ENCODE peak calls at places on chromosomes 6 and 20, in eight cellular contexts. I is left cardiac atrium; D is cardiac fibroblast; K is CD8-positive, alpha-beta memory T cell; L is ACHN; W is iPS-NIHi11; Z is AG08396; P is cardiac muscle cell. C is an unnamed sample.

GRCh38 chr20:59207235-59207634 is 43.6 kb downstream of the ZNF831 start:
- DNase-seq in I (no peak), D (no peak), K (no peak), L (no peak), W (no peak), Z (no peak), P (no peak), C (no peak)

GRCh38 chr6:88168362-88168761 is 2.2 kb upstream of the CNR1 start:
- DNase-seq in I (no peak), D (no peak), K (no peak), L (no peak), W (no peak), Z (no peak), P (no peak), C (no peak)

GRCh38 chr6:56366112-56366852 is 118.9 kb upstream of the COL21A1 start:
- DNase-seq in I (no peak), D (no peak), K (no peak), L (no peak), W (no peak), Z (no peak), P (no peak), C (no peak)

GRCh38 chr6:158706369-158706982 is 56.6 kb downstream of the SYTL3 start:
- DNase-seq in I (peak), D (peak), K (no peak), L (peak), W (peak), Z (peak), P (peak), C (no peak)

GRCh38 chr20:6908673-6909072 is 141.2 kb downstream of the BMP2 start:
- DNase-seq in I (no peak), D (no peak), K (no peak), L (no peak), W (peak), Z (no peak), P (no peak), C (no peak)

GRCh38 chr20:61819484-61819846 is 246.2 kb downstream of the TAF4 start:
- DNase-seq in I (peak), D (no peak), K (no peak), L (no peak), W (no peak), Z (no peak), P (no peak), C (no peak)

GRCh38 chr6:3749991-3750323 is 1.6 kb downstream of the PXDC1 start:
- DNase-seq in I (peak), D (peak), K (no peak), L (peak), W (no peak), Z (peak), P (peak), C (no peak)

GRCh38 chr6:144415835-144416237 is 130.7 kb downstream of the UTRN start:
- DNase-seq in I (no peak), D (peak), K (no peak), L (peak), W (no peak), Z (no peak), P (peak), C (no peak)

GRCh38 chr20:14838663-14839650 is 501.5 kb upstream of the FLRT3 start:
- DNase-seq in I (no peak), D (peak), K (no peak), L (no peak), W (no peak), Z (no peak), P (no peak), C (no peak)

GRCh38 chr6:151018035-151018434 is 152.5 kb downstream of the MTHFD1L start:
- DNase-seq in I (no peak), D (no peak), K (no peak), L (peak), W (no peak), Z (no peak), P (no peak), C (no peak)

GRCh38 chr6:139757766-139758655 is 383.6 kb upstream of the CITED2 start:
- DNase-seq in I (no peak), D (peak), K (no peak), L (no peak), W (no peak), Z (no peak), P (peak), C (no peak)